ENCODE peak calls at places on chromosomes 6 and 20, in four cellular contexts. E is HTR-8/SVneo, U is HT1080, V is dorsolateral prefrontal cortex. I is an unnamed sample.

GRCh38 chr6:108080010-108080780 is 5.7 kb upstream of the OSTM1 start:
- DNase-seq in U (peak), V (no peak), E (peak), I (no peak)

GRCh38 chr6:63449714-63450113 is 122.6 kb upstream of the LOC128125822 start:
- DNase-seq in E (no peak), U (no peak), V (no peak), I (no peak)

GRCh38 chr20:14415492-14415891 is 78.1 kb upstream of the FLRT3 start:
- DNase-seq in U (no peak), V (no peak), E (no peak), I (no peak)

GRCh38 chr6:53300656-53301551 is 47.8 kb downstream of the ELOVL5 start:
- DNase-seq in E (no peak), V (peak), U (peak), I (no peak)

GRCh38 chr6:168061269-168062210 is 17.5 kb downstream of the FRMD1 start:
- DNase-seq in U (no peak), E (no peak), V (no peak), I (no peak)

GRCh38 chr6:30156262-30156599 is 4.8 kb downstream of the TRIM10 start:
- DNase-seq in E (peak), V (no peak), U (peak), I (no peak)

GRCh38 chr6:125913864-125914351 is 42.7 kb upstream of the HINT3 start:
- DNase-seq in V (no peak), E (peak), U (peak), I (peak)

GRCh38 chr6:106764353-106764980 is 135.1 kb downstream of the QRSL1 start:
- DNase-seq in V (no peak), E (no peak), U (no peak), I (no peak)

GRCh38 chr6:20098267-20098876 is 113.9 kb downstream of the MBOAT1 start:
- DNase-seq in E (no peak), U (no peak), V (no peak), I (no peak)

GRCh38 chr6:147207351-147207750 is 3.1 kb downstream of the STXBP5 start:
- DNase-seq in U (no peak), V (no peak), E (no peak), I (no peak)

GRCh38 chr20:64161595-64162238 is 2.5 kb upstream of the MYT1 start:
- DNase-seq in U (peak), V (no peak), E (no peak), I (no peak)

GRCh38 chr20:48425776-48426175 is 402.0 kb downstream of the PREX1 start:
- DNase-seq in E (no peak), V (no peak), U (no peak), I (no peak)

GRCh38 chr6:42901538-42901957 is 14.3 kb upstream of the PTCRA start:
- DNase-seq in U (peak), V (no peak), E (peak), I (no peak)

GRCh38 chr6:130625825-130626500 is 201.2 kb upstream of the SMLR1 start:
- DNase-seq in U (peak), E (peak), V (no peak), I (peak)

GRCh38 chr20:18727032-18727508 is 86.5 kb upstream of the SCP2D1 start:
- DNase-seq in E (no peak), U (peak), V (no peak), I (no peak)